ENCODE peak calls at places on chromosomes 7 and 10, in four cellular contexts. C, W, M and A are unnamed samples.

GRCh38 chr10:102479651-102480050 is 22.9 kb downstream of the ACTR1A start:
- DNase-seq in C (no peak), W (no peak), M (no peak), A (no peak)

GRCh38 chr10:14276200-14276599 is 54.5 kb downstream of the FRMD4A start:
- DNase-seq in C (no peak), W (no peak), M (no peak), A (no peak)

GRCh38 chr10:78388331-78389050 is 354.8 kb downstream of the RPS24 start:
- DNase-seq in C (no peak), W (no peak), M (no peak), A (no peak)

GRCh38 chr7:32163141-32163806 is 93.1 kb upstream of the PDE1C start:
- DNase-seq in C (no peak), W (no peak), M (peak), A (no peak)

GRCh38 chr7:134865001-134865845 is 85.8 kb downstream of the CALD1 start:
- DNase-seq in C (no peak), W (no peak), M (no peak), A (no peak)

GRCh38 chr10:103621778-103622115 is 128.2 kb downstream of the NEURL1 start:
- DNase-seq in C (no peak), W (no peak), M (no peak), A (no peak)

GRCh38 chr10:118543714-118544400 is 51.6 kb downstream of the PRLHR start:
- DNase-seq in C (peak), W (peak), M (no peak), A (no peak)

GRCh38 chr7:156639426-156640256 is 933 bp upstream of the RNF32 start:
- DNase-seq in C (no peak), W (no peak), M (no peak), A (no peak)

GRCh38 chr7:133355325-133355708 is 102.4 kb downstream of the EXOC4 start:
- DNase-seq in C (no peak), W (no peak), M (no peak), A (no peak)

GRCh38 chr7:142859829-142860228 is 5.0 kb downstream of the EPHB6 start:
- DNase-seq in C (no peak), W (no peak), M (no peak), A (no peak)

GRCh38 chr10:52541082-52541481 is 227.0 kb downstream of the DKK1 start:
- DNase-seq in C (no peak), W (no peak), M (no peak), A (no peak)

GRCh38 chr10:69278446-69278963 is at the start of gene HK1:
- DNase-seq in C (no peak), W (no peak), M (no peak), A (no peak)

GRCh38 chr10:26593896-26594295 is 103.6 kb upstream of the PDSS1 start:
- DNase-seq in C (no peak), W (peak), M (peak), A (no peak)

DNA sequence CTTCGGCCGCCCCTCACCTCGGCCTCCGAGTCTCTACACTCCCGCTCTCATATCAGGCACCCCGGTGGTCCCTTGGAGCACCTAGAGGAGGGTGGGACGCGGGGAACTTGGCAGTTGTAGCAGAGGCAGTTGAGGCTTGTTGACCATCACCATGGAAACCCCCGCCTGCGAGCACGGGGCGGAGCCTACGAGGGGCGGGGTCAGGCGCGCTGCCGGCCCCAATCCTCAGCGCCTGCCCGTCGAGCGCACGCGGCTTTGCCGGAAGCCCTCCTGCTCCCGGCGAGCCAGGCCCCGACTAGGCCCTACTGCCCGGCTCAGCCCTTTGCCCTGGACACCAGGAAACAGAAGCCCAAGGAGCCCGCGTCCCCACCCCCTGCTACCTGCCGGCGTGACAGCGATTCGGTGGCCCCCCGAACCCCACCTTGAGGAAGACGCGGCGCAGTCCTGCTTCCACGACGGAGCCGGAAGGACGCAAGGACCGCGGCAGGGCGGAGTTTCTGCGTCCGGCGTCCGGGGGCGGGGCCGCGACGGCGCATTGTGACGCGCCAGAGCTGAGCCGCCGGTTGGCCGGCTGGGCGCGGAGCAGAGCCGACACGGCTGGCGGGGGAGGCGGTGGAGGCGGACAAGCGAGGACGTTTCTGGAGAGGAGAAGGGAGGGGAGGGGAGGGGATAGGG is at the start of gene HNRNPF:
- DNase-seq in C (peak), W (peak), M (peak), A (peak)
- TF ChIP-seq POLR2A in C (no peak), W (peak), M (peak), A (peak)

GRCh38 chr7:106265133-106265532 is 19.6 kb downstream of the NAMPT start:
- DNase-seq in C (no peak), W (no peak), M (no peak), A (no peak)

GRCh38 chr7:106269263-106269961 is 15.4 kb downstream of the NAMPT start:
- DNase-seq in C (no peak), W (no peak), M (no peak), A (no peak)

GRCh38 chr7:106273009-106273695 is 11.6 kb downstream of the NAMPT start:
- DNase-seq in C (no peak), W (no peak), M (no peak), A (no peak)

DNA sequence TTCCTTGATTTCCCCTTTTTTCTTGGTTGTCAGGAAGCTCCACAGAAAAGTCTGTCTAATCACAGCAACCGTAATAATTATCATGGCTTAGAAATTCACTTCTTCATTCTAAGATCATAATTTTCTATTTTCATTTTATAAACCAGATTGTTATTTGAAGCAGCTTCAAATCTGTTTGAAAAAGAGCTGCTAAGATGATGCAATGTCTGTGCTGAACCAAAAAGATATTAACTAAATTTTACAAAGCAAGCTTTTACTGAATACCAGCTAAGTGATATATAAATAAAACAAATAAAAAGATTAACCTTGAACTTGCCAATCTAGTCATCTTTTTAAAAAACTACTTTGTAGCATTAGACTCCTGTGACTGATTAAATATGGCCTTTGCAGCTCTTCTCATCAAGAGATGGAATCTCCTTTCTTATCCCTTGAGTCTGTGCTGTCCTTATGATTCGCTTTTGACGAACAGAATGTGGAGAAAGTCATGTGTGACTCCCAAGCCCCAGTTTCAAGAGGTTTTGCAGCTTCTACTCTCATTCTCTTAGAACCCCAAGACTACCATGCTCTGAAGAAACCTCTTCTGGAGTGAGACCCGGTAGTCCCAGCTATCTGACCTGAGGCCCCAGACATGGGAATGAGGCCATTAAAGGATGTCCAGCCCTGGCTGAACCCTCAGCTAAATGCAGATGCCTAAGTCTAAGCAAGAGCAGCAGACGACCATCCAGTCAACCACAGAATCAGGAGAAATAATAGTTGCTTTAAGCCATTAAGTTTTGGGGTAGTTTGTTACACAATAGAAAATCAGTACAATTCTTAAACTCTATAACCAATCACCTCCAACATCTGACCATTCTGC is 14.4 kb downstream of the NAMPT start:
- DNase-seq in C (no peak), W (no peak), M (no peak), A (no peak)
- TF ChIP-seq POLR2AphosphoS5 in C (peak), W (no peak), M (no peak), A (no peak)

DNA sequence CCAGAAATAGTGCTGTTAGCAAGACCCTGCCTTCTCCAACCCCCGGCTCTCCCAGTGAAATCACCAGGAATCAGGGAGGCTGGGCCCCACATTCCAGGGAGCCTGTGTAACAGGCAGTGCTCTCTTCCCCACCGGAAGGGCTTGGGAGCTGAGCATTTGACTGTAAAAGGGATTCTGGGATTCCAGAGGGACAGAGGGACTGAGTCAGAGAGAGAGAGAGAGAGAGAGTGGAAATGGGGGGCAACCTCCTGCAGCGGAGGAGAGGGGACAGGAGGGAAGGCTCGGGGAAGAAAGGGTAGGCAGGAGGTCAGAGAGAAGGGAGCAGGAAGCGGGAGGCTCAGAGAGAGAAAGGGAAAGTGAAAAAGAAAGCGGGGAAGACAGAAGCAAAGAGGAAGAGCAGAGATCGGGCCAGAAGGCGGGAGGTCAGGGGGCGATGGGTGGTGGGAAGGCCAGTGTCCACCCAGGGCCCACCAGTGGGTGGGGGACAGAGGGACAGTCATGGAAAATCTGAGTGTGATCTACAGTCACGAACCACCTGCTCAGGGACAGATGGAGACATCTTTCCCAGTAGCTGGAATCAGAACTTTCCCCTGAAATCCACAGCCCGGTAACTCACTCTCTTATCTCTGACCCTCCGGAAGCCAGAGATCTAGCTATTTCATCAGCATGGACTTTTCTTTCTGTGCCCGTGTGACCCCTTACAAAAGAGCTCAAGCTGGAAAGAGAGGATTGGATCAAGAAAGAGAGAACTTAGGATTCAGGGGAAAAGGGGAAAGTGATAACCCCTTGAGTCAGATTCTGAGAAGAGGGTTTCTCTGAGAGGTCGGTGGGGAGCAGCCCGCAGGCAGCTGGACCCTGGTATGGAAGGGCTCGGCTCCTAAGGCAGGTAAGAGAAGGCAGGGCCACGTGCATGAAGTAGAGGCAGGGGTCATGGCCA is 4.6 kb upstream of the SERPINE1 start:
- DNase-seq in C (peak), W (no peak), M (no peak), A (peak)
- TF ChIP-seq POLR2A in C (no peak), W (peak), M (no peak), A (peak)

GRCh38 chr10:113857210-113857609 is 2.7 kb downstream of the NHLRC2 start:
- DNase-seq in C (no peak), W (no peak), M (no peak), A (no peak)

GRCh38 chr10:113856563-113856962 is 2.1 kb downstream of the NHLRC2 start:
- DNase-seq in C (no peak), W (no peak), M (no peak), A (no peak)

GRCh38 chr10:113853577-113854018 is 284 bp downstream of the DCLRE1A start:
- DNase-seq in C (no peak), W (no peak), M (no peak), A (no peak)

GRCh38 chr10:113854757-113855626 is 531 bp downstream of the NHLRC2 start:
- DNase-seq in C (peak), W (peak), M (peak), A (peak)

GRCh38 chr10:113854019-113854756 is at the start of the genes DCLRE1A and NHLRC2:
- DNase-seq in C (peak), W (peak), M (peak), A (peak)
- TF ChIP-seq POLR2AphosphoS5 in C (peak), W (no peak), M (peak), A (no peak)

DNA sequence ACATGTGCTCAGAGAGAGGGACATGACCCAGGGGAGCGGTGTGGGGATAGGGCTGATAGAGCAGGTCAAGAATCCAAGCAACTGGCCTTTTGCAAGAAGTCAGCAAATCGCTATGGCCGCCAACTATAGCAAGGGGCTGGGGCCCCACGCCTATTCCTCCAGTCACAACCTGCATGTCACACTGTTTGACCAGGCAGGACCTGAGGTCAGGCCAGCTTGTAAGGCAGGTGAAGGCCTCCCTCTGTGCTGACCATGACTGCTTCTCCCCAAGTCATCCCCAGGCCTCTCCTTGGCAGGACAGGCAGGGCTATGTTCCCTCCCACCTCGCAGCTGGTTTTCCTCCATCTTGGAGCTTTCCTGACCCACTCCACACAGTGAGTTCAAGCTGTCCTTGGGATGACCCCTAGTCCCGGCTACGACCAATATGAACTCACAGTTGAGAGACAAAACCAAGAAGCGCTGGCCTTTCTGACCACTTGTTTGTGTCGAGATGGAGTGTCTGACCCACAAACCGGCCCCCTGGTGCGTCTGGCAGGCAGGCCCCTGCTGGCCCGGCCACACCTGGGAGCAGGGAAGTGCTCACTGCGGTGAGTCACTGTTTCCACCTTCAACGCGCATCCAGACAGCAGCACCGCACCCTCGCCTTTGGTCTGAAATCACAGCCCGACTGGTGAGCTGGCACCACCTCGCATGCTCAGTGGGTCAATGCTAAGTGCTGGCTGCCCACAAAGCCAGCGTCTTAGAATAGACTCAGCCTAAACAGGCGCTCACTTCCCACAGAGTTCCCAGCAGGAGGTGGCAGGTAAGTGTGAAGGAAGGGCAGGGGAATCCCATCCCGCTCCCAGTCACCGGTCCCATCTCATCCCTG is 81.4 kb downstream of the VWA2 start:
- DNase-seq in C (peak), W (no peak), M (peak), A (no peak)
- TF ChIP-seq POLR2A in C (no peak), W (no peak), M (no peak), A (no peak)